ENCODE peak calls at places on chromosomes 5 and 9, in five cellular contexts. One of them, this sample, is unnamed.

GRCh38 chr9:133488686-133489252 is 9.9 kb upstream of the SLC2A6 start:
- DNase-seq in AG04449: no peak
- DNase-seq in BE2C: no peak
- DNase-seq in psoas muscle: no peak
- DNase-seq in CD4-positive, alpha-beta T cell: no peak
- DNase-seq in this sample: no peak

GRCh38 chr5:113091622-113092021 is 115.0 kb downstream of the DCP2 start:
- DNase-seq in BE2C: no peak
- DNase-seq in AG04449: no peak
- DNase-seq in psoas muscle: no peak
- DNase-seq in CD4-positive, alpha-beta T cell: no peak
- DNase-seq in this sample: no peak

GRCh38 chr9:77789891-77790290 is 141.8 kb upstream of the GNA14 start:
- DNase-seq in AG04449: no peak
- DNase-seq in CD4-positive, alpha-beta T cell: no peak
- DNase-seq in BE2C: no peak
- DNase-seq in psoas muscle: no peak
- DNase-seq in this sample: no peak

GRCh38 chr5:141729387-141730006 is 47.5 kb upstream of the ARAP3 start:
- DNase-seq in BE2C: peak
- DNase-seq in AG04449: no peak
- DNase-seq in CD4-positive, alpha-beta T cell: no peak
- DNase-seq in psoas muscle: no peak
- DNase-seq in this sample: no peak

GRCh38 chr5:54743997-54744788 is 226.6 kb downstream of the SNX18 start:
- DNase-seq in AG04449: peak
- DNase-seq in psoas muscle: no peak
- DNase-seq in CD4-positive, alpha-beta T cell: peak
- DNase-seq in BE2C: no peak
- DNase-seq in this sample: no peak

GRCh38 chr5:122942164-122942914 is 94.2 kb downstream of the PPIC start:
- DNase-seq in AG04449: no peak
- DNase-seq in psoas muscle: no peak
- DNase-seq in CD4-positive, alpha-beta T cell: no peak
- DNase-seq in BE2C: no peak
- DNase-seq in this sample: no peak

GRCh38 chr5:13941468-13941867 is 3.0 kb downstream of the DNAH5 start:
- DNase-seq in AG04449: no peak
- DNase-seq in BE2C: no peak
- DNase-seq in psoas muscle: no peak
- DNase-seq in CD4-positive, alpha-beta T cell: no peak
- DNase-seq in this sample: no peak

GRCh38 chr5:169298193-169298592 is 2.7 kb downstream of the SLIT3 start:
- DNase-seq in AG04449: no peak
- DNase-seq in psoas muscle: no peak
- DNase-seq in BE2C: no peak
- DNase-seq in CD4-positive, alpha-beta T cell: no peak
- DNase-seq in this sample: no peak

GRCh38 chr9:106843361-106843760 is 19.6 kb upstream of the ZNF462 start:
- DNase-seq in CD4-positive, alpha-beta T cell: no peak
- DNase-seq in psoas muscle: no peak
- DNase-seq in BE2C: no peak
- DNase-seq in AG04449: no peak
- DNase-seq in this sample: no peak

GRCh38 chr9:97895695-97896332 is 26.5 kb downstream of the TRMO start:
- DNase-seq in BE2C: peak
- DNase-seq in psoas muscle: no peak
- DNase-seq in CD4-positive, alpha-beta T cell: no peak
- DNase-seq in AG04449: no peak
- DNase-seq in this sample: no peak

GRCh38 chr9:120707170-120707569 is 7.1 kb downstream of the MEGF9 start:
- DNase-seq in CD4-positive, alpha-beta T cell: no peak
- DNase-seq in BE2C: no peak
- DNase-seq in psoas muscle: no peak
- DNase-seq in AG04449: no peak
- DNase-seq in this sample: no peak

GRCh38 chr9:17082343-17082742 is 52.5 kb upstream of the CNTLN start:
- DNase-seq in AG04449: no peak
- DNase-seq in psoas muscle: no peak
- DNase-seq in BE2C: peak
- DNase-seq in CD4-positive, alpha-beta T cell: no peak
- DNase-seq in this sample: no peak

GRCh38 chr5:136729901-136730355 is 364.6 kb upstream of the TRPC7 start:
- DNase-seq in AG04449: peak
- DNase-seq in BE2C: no peak
- DNase-seq in psoas muscle: no peak
- DNase-seq in CD4-positive, alpha-beta T cell: no peak
- DNase-seq in this sample: no peak

GRCh38 chr5:177264178-177264577 is 39.3 kb downstream of the RAB24 start:
- DNase-seq in BE2C: no peak
- DNase-seq in CD4-positive, alpha-beta T cell: no peak
- DNase-seq in psoas muscle: no peak
- DNase-seq in AG04449: no peak
- DNase-seq in this sample: no peak

GRCh38 chr9:134068742-134069535 is 1.1 kb upstream of the BRD3 start:
- DNase-seq in AG04449: no peak
- DNase-seq in psoas muscle: peak
- DNase-seq in CD4-positive, alpha-beta T cell: no peak
- DNase-seq in BE2C: no peak
- DNase-seq in this sample: no peak

GRCh38 chr5:56941981-56942380 is 9.9 kb downstream of the MIER3 start:
- DNase-seq in AG04449: peak
- DNase-seq in psoas muscle: no peak
- DNase-seq in BE2C: no peak
- DNase-seq in CD4-positive, alpha-beta T cell: no peak
- DNase-seq in this sample: no peak

GRCh38 chr9:89021154-89021803 is 30.0 kb downstream of the S1PR3 start:
- DNase-seq in CD4-positive, alpha-beta T cell: no peak
- DNase-seq in BE2C: no peak
- DNase-seq in AG04449: peak
- DNase-seq in psoas muscle: peak
- DNase-seq in this sample: no peak

GRCh38 chr9:108620767-108621166 is 235.0 kb downstream of the ACTL7B start:
- DNase-seq in psoas muscle: no peak
- DNase-seq in BE2C: no peak
- DNase-seq in AG04449: no peak
- DNase-seq in CD4-positive, alpha-beta T cell: no peak
- DNase-seq in this sample: no peak

GRCh38 chr9:116566677-116567488 is 120.2 kb upstream of the TRIM32 start:
- DNase-seq in CD4-positive, alpha-beta T cell: no peak
- DNase-seq in AG04449: no peak
- DNase-seq in BE2C: no peak
- DNase-seq in psoas muscle: no peak
- DNase-seq in this sample: no peak

GRCh38 chr9:112170968-112171367 is 4.1 kb downstream of the SUSD1 start:
- DNase-seq in psoas muscle: no peak
- DNase-seq in BE2C: no peak
- DNase-seq in CD4-positive, alpha-beta T cell: no peak
- DNase-seq in AG04449: no peak
- DNase-seq in this sample: no peak

GRCh38 chr9:91948423-91949292 is 1.4 kb downstream of the ROR2 start:
- DNase-seq in psoas muscle: peak
- DNase-seq in CD4-positive, alpha-beta T cell: no peak
- DNase-seq in AG04449: no peak
- DNase-seq in BE2C: peak
- DNase-seq in this sample: peak

GRCh38 chr5:120528609-120529008 is 64.5 kb downstream of the PRR16 start:
- DNase-seq in CD4-positive, alpha-beta T cell: no peak
- DNase-seq in psoas muscle: no peak
- DNase-seq in BE2C: no peak
- DNase-seq in AG04449: no peak
- DNase-seq in this sample: no peak

GRCh38 chr9:88691811-88692210 is 156.8 kb downstream of the NXNL2 start:
- DNase-seq in psoas muscle: no peak
- DNase-seq in AG04449: no peak
- DNase-seq in CD4-positive, alpha-beta T cell: no peak
- DNase-seq in BE2C: no peak
- DNase-seq in this sample: no peak

GRCh38 chr9:125888220-125888619 is 141.0 kb downstream of the PBX3 start:
- DNase-seq in BE2C: no peak
- DNase-seq in psoas muscle: no peak
- DNase-seq in CD4-positive, alpha-beta T cell: no peak
- DNase-seq in AG04449: no peak
- DNase-seq in this sample: no peak

GRCh38 chr5:96149546-96149945 is 187.9 kb upstream of the ELL2 start:
- DNase-seq in AG04449: peak
- DNase-seq in CD4-positive, alpha-beta T cell: no peak
- DNase-seq in BE2C: no peak
- DNase-seq in psoas muscle: no peak
- DNase-seq in this sample: no peak

GRCh38 chr5:154648229-154648628 is 106.9 kb upstream of the LARP1 start:
- DNase-seq in CD4-positive, alpha-beta T cell: no peak
- DNase-seq in BE2C: no peak
- DNase-seq in AG04449: no peak
- DNase-seq in psoas muscle: no peak
- DNase-seq in this sample: no peak

GRCh38 chr5:154646841-154647759 is 108.1 kb upstream of the LARP1 start:
- DNase-seq in AG04449: no peak
- DNase-seq in BE2C: no peak
- DNase-seq in psoas muscle: peak
- DNase-seq in CD4-positive, alpha-beta T cell: no peak
- DNase-seq in this sample: peak

GRCh38 chr5:154644745-154645411 is 110.3 kb upstream of the LARP1 start:
- DNase-seq in AG04449: no peak
- DNase-seq in BE2C: no peak
- DNase-seq in psoas muscle: no peak
- DNase-seq in CD4-positive, alpha-beta T cell: no peak
- DNase-seq in this sample: no peak

GRCh38 chr5:154647760-154648143 is 107.4 kb upstream of the LARP1 start:
- DNase-seq in CD4-positive, alpha-beta T cell: no peak
- DNase-seq in BE2C: no peak
- DNase-seq in AG04449: no peak
- DNase-seq in psoas muscle: no peak
- DNase-seq in this sample: no peak

GRCh38 chr5:154642499-154643245 is 112.5 kb upstream of the LARP1 start:
- DNase-seq in BE2C: peak
- DNase-seq in AG04449: no peak
- DNase-seq in CD4-positive, alpha-beta T cell: no peak
- DNase-seq in psoas muscle: no peak
- DNase-seq in this sample: no peak
- TF ChIP-seq CTCF in BE2C: peak
- TF ChIP-seq CTCF in AG04449: peak
- TF ChIP-seq CTCF in CD4-positive, alpha-beta T cell: no peak
- TF ChIP-seq CTCF in psoas muscle: peak
- TF ChIP-seq CTCF in this sample: no peak

DNA sequence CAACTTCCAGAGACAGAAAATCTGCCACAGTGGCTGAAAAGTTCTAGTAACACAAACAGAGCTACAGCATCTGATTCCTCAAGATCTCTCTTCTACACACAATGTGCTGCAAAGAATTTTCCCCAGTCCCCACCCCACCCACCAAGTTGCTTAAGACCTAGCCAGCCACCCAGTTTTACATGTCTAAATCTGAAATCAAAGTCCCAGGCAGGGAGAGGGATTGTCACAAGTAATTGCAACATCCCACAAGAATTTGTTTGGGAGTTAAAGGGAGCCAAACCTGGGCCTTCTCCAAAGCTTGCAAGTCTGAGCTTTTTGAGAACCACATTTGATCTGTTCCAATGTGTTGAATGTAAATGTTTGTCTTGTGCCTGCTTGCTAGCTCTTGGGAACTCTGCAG is 15.5 kb downstream of the IGIP start:
- DNase-seq in CD4-positive, alpha-beta T cell: no peak
- DNase-seq in BE2C: no peak
- DNase-seq in AG04449: peak
- DNase-seq in psoas muscle: no peak
- DNase-seq in this sample: no peak
- TF ChIP-seq CTCF in CD4-positive, alpha-beta T cell: no peak
- TF ChIP-seq CTCF in BE2C: no peak
- TF ChIP-seq CTCF in AG04449: no peak
- TF ChIP-seq CTCF in psoas muscle: no peak
- TF ChIP-seq CTCF in this sample: no peak

GRCh38 chr5:15808577-15808976 is 308.6 kb downstream of the FBXL7 start:
- DNase-seq in psoas muscle: no peak
- DNase-seq in BE2C: no peak
- DNase-seq in AG04449: no peak
- DNase-seq in CD4-positive, alpha-beta T cell: no peak
- DNase-seq in this sample: no peak

GRCh38 chr5:15807248-15807647 is 307.3 kb downstream of the FBXL7 start:
- DNase-seq in psoas muscle: no peak
- DNase-seq in BE2C: no peak
- DNase-seq in CD4-positive, alpha-beta T cell: no peak
- DNase-seq in AG04449: no peak
- DNase-seq in this sample: no peak

GRCh38 chr5:15807861-15808260 is 307.9 kb downstream of the FBXL7 start:
- DNase-seq in BE2C: peak
- DNase-seq in CD4-positive, alpha-beta T cell: no peak
- DNase-seq in AG04449: no peak
- DNase-seq in psoas muscle: peak
- DNase-seq in this sample: no peak

GRCh38 chr5:15803280-15803679 is 303.3 kb downstream of the FBXL7 start:
- DNase-seq in BE2C: no peak
- DNase-seq in AG04449: no peak
- DNase-seq in CD4-positive, alpha-beta T cell: no peak
- DNase-seq in psoas muscle: no peak
- DNase-seq in this sample: no peak

GRCh38 chr5:15806613-15807012 is 306.6 kb downstream of the FBXL7 start:
- DNase-seq in psoas muscle: no peak
- DNase-seq in AG04449: no peak
- DNase-seq in BE2C: no peak
- DNase-seq in CD4-positive, alpha-beta T cell: no peak
- DNase-seq in this sample: no peak
- TF ChIP-seq CTCF in psoas muscle: no peak
- TF ChIP-seq CTCF in AG04449: no peak
- TF ChIP-seq CTCF in BE2C: no peak
- TF ChIP-seq CTCF in CD4-positive, alpha-beta T cell: no peak
- TF ChIP-seq CTCF in this sample: no peak

GRCh38 chr9:136927343-136928261 is 16.9 kb downstream of the FBXW5 start:
- DNase-seq in CD4-positive, alpha-beta T cell: no peak
- DNase-seq in BE2C: no peak
- DNase-seq in psoas muscle: no peak
- DNase-seq in AG04449: no peak
- DNase-seq in this sample: no peak

GRCh38 chr9:136926749-136927148 is 17.8 kb downstream of the FBXW5 start:
- DNase-seq in BE2C: no peak
- DNase-seq in psoas muscle: no peak
- DNase-seq in CD4-positive, alpha-beta T cell: no peak
- DNase-seq in AG04449: no peak
- DNase-seq in this sample: no peak

GRCh38 chr9:136926154-136926704 is 18.3 kb downstream of the FBXW5 start:
- DNase-seq in BE2C: no peak
- DNase-seq in AG04449: no peak
- DNase-seq in CD4-positive, alpha-beta T cell: no peak
- DNase-seq in psoas muscle: no peak
- DNase-seq in this sample: no peak

GRCh38 chr9:136923881-136924280 is 20.7 kb downstream of the FBXW5 start:
- DNase-seq in BE2C: no peak
- DNase-seq in psoas muscle: no peak
- DNase-seq in AG04449: no peak
- DNase-seq in CD4-positive, alpha-beta T cell: no peak
- DNase-seq in this sample: no peak

GRCh38 chr9:136925414-136926153 is 19.0 kb downstream of the FBXW5 start:
- DNase-seq in psoas muscle: no peak
- DNase-seq in AG04449: no peak
- DNase-seq in CD4-positive, alpha-beta T cell: no peak
- DNase-seq in BE2C: no peak
- DNase-seq in this sample: no peak
- TF ChIP-seq CTCF in psoas muscle: no peak
- TF ChIP-seq CTCF in AG04449: no peak
- TF ChIP-seq CTCF in CD4-positive, alpha-beta T cell: peak
- TF ChIP-seq CTCF in BE2C: peak
- TF ChIP-seq CTCF in this sample: no peak